ENCODE peak calls at places on chromosomes 7 and 10, in six cellular contexts. A, Z, R, T, N and U are unnamed samples.
A peak's percentile ranks its signal among the peaks of the same experiment; 100 is the strongest.

GRCh38 chr7:135254-135653 is 57.1 kb upstream of the FAM20C start:
- DNase-seq in T (peak; percentile 51), A (no peak), R (no peak), N (no peak), Z (no peak), U (no peak)

GRCh38 chr10:122357685-122358084 is 16.8 kb upstream of the PLEKHA1 start:
- DNase-seq in Z (no peak), R (no peak), T (no peak), N (no peak), A (no peak), U (no peak)

GRCh38 chr7:55504093-55504859 is 68.0 kb downstream of the VOPP1 start:
- DNase-seq in N (no peak), R (peak; percentile 51), Z (peak; percentile 25), A (peak; percentile 44), T (no peak), U (no peak)

GRCh38 chr10:92591550-92592140 is 1.3 kb upstream of the KIF11 start:
- DNase-seq in R (peak; percentile 95), T (peak; percentile 97), Z (peak; percentile 88), A (peak; percentile 92), N (peak; percentile 72), U (peak; percentile 88)

GRCh38 chr10:73247509-73248258 is 629 bp upstream of the DNAJC9 start:
- DNase-seq in A (peak; percentile 33), T (no peak), R (no peak), Z (no peak), N (no peak), U (no peak)

GRCh38 chr10:8768854-8769253 is 714.4 kb downstream of the GATA3 start:
- DNase-seq in Z (no peak), T (no peak), A (no peak), R (no peak), N (no peak), U (no peak)

GRCh38 chr7:26555971-26556830 is 264.5 kb downstream of the SNX10 start:
- DNase-seq in Z (no peak), R (no peak), N (no peak), A (no peak), T (no peak), U (no peak)

GRCh38 chr7:2670720-2671391 is 17.1 kb upstream of the AMZ1 start:
- DNase-seq in T (peak; percentile 89), N (no peak), A (peak; percentile 51), Z (peak; percentile 32), R (peak; percentile 35), U (peak; percentile 84)

GRCh38 chr7:133290676-133291332 is 37.9 kb downstream of the EXOC4 start:
- DNase-seq in R (peak; percentile 62), N (no peak), A (peak; percentile 19), Z (no peak), T (no peak), U (no peak)

GRCh38 chr10:16967866-16968721 is 150.9 kb upstream of the RSU1 start:
- DNase-seq in R (peak; percentile 95), A (peak; percentile 93), T (no peak), Z (peak; percentile 94), N (no peak), U (no peak)

GRCh38 chr10:98463022-98463421 is 16.3 kb upstream of the HPS1 start:
- DNase-seq in A (no peak), R (no peak), Z (no peak), N (no peak), T (no peak), U (no peak)

GRCh38 chr10:8075282-8076260 is 21.1 kb downstream of the GATA3 start:
- DNase-seq in N (no peak), R (no peak), T (no peak), A (no peak), Z (no peak), U (no peak)

GRCh38 chr10:85039311-85039710 is 710.9 kb downstream of the CCSER2 start:
- DNase-seq in Z (no peak), T (no peak), R (no peak), N (no peak), A (no peak), U (no peak)

GRCh38 chr10:125694874-125695273 is 11.9 kb upstream of the TEX36 start:
- DNase-seq in A (peak; percentile 85), T (no peak), R (peak; percentile 95), Z (peak; percentile 51), N (no peak), U (no peak)

GRCh38 chr7:95303501-95303900 is 20.8 kb downstream of the PON1 start:
- DNase-seq in A (no peak), N (no peak), R (peak; percentile 2), Z (no peak), T (no peak), U (no peak)

GRCh38 chr7:83852136-83852535 is 203.2 kb upstream of the SEMA3E start:
- DNase-seq in R (peak; percentile 43), A (no peak), T (no peak), N (no peak), Z (no peak), U (no peak)

GRCh38 chr10:72981882-72982529 is 27.4 kb upstream of the PLA2G12B start:
- DNase-seq in Z (no peak), A (no peak), N (no peak), T (no peak), R (no peak), U (no peak)

GRCh38 chr7:22841954-22842353 is 19.3 kb upstream of the TOMM7 start:
- DNase-seq in N (no peak), T (no peak), R (no peak), Z (no peak), A (peak; percentile 47), U (no peak)

GRCh38 chr10:102583435-102584417 is 60.6 kb upstream of the TRIM8 start:
- DNase-seq in R (peak; percentile 74), Z (peak; percentile 84), N (peak; percentile 57), T (peak; percentile 86), A (peak; percentile 91), U (peak; percentile 88)

GRCh38 chr7:26423436-26423835 is 131.8 kb downstream of the SNX10 start:
- DNase-seq in N (no peak), T (no peak), Z (no peak), A (no peak), R (no peak), U (no peak)

GRCh38 chr7:142760071-142760642 is 10.6 kb upstream of the PRSS2 start:
- DNase-seq in A (no peak), R (peak; percentile 65), N (no peak), T (no peak), Z (peak; percentile 8), U (no peak)

GRCh38 chr10:30562787-30563186 is 66.8 kb downstream of the LYZL2 start:
- DNase-seq in R (no peak), A (no peak), T (no peak), Z (no peak), N (no peak), U (no peak)

GRCh38 chr7:137591444-137591843 is 247.9 kb upstream of the PTN start:
- DNase-seq in R (peak; percentile 80), A (peak; percentile 84), N (no peak), Z (peak; percentile 32), T (no peak), U (no peak)

DNA sequence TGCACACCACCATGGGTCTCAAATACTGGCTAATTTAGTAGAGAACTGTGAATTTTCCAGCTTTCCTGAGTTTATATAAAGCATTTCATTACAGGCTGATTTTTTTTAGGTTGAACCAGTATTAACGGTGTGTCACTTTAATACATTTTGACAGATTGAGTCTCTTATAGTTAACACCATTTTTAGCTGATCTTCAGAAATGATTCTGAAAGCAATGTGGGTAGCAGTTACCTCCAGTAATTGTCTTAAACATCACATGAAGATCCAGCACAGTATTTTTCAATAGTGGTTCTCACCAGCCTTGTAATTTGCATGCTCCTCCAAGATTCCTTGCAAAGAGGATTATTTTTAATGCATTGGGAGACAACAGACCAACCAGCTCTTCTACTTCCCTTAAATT is 693.6 kb downstream of the PHTF2 start:
- DNase-seq in N (no peak), A (no peak), T (no peak), R (no peak), Z (no peak), U (no peak)
- H3K27ac ChIP-seq in N (no peak overlapping the region), A (no peak overlapping the region), T (no peak overlapping the region), R (no peak overlapping the region), Z (no peak overlapping the region), U (no peak overlapping the region)

GRCh38 chr7:49775065-49775948 is 1.9 kb downstream of the VWC2 start:
- DNase-seq in T (no peak), N (no peak), R (no peak), Z (no peak), A (no peak), U (peak; percentile 72)

GRCh38 chr7:49774459-49775064 is 1.1 kb downstream of the VWC2 start:
- DNase-seq in A (no peak), Z (no peak), T (no peak), N (no peak), R (no peak), U (no peak)

GRCh38 chr7:49775949-49776443 is 2.6 kb downstream of the VWC2 start:
- DNase-seq in R (no peak), T (no peak), Z (no peak), A (no peak), N (no peak), U (no peak)

GRCh38 chr7:49773082-49773938 is at the start of gene VWC2:
- DNase-seq in R (no peak), A (no peak), Z (no peak), N (no peak), T (no peak), U (no peak)

DNA sequence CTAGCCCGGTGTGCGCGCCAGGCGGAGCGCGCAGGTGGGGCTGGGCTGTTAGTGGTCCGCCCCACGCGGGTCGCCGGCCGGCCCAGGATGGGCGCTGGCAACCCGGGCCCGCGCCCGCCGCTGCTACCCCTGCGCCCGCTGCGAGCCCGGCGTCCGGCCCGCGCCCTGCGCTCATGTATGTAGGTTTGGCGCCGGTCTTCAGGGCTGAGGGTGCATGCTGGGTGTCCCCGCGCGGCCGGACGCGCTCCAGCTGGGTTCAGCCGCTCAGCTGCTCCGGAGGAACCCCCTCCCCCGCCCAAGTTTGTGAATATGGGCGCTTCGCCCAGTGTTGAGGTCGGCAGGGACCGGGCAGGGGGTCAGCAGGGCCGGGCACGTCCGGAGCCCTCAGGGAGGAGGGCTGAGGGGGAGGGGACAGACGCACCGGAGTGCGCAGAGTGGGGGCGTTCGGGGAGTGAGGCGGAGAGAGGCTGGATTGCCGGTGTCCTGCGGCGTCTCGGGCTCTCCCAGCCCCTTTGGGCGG is 561 bp downstream of the VWC2 start:
- DNase-seq in T (no peak), Z (no peak), A (no peak), R (no peak), N (no peak), U (no peak)
- H3K4me3 ChIP-seq in T (peak overlapping the region; percentile 44), Z (no peak overlapping the region), A (no peak overlapping the region), R (no peak overlapping the region), N (peak overlapping the region; percentile 68), U (peak overlapping the region; percentile 27)

GRCh38 chr7:50397320-50397970 is 52.7 kb downstream of the FIGNL1 start:
- DNase-seq in N (no peak), R (no peak), A (no peak), T (no peak), Z (no peak), U (no peak)
- H3K27ac ChIP-seq in N (no peak overlapping the region), R (no peak overlapping the region), A (no peak overlapping the region), T (no peak overlapping the region), Z (no peak overlapping the region), U (no peak overlapping the region)

DNA sequence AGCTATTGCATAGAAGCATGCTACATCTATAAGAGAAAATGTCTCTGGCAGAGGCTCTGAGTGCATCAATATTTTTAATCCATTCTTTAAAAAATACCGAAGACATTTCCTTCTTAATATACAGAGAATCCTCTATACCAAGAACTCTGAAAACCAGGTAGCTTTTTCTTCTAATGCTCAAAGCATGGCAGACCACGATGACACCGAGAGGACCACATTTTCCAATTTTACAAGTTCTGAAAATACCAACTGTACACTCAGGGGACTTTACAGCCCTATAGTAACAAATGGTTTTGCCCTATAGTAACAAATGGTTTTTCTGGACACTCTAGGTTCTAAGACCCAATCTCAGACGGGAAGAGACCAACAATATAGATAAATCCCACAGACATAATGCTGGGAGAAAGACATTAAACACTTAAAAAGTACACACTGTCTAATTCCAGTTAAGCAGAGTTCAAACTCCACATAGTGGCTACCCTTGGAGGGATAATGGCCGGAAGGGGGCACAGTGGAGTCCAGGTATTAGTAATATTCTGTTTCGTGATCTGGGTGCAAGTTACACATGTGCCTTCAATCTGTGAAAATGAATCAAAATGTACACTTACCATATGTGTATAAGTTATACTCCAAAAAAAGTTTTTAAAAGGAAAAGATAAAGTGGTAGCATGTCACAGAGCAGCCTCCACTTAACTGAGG is 26.2 kb downstream of the CCDC6 start:
- DNase-seq in R (no peak), T (no peak), A (no peak), Z (no peak), N (no peak), U (no peak)
- H3K4me3 ChIP-seq in R (no peak overlapping the region), T (no peak overlapping the region), A (no peak overlapping the region), Z (no peak overlapping the region), N (no peak overlapping the region), U (no peak overlapping the region)